ENCODE peak calls at places on chromosomes 7 and 10, in six cellular contexts. B, D, I, J, P and E are unnamed samples.

GRCh38 chr10:88990528-88991160 is at the start of gene FAS:
- DNase-seq in B (peak), D (no peak), I (peak), J (peak), P (no peak), E (no peak)

GRCh38 chr10:68559872-68560200 is 301 bp upstream of the TET1 start:
- DNase-seq in B (no peak), D (no peak), I (no peak), J (no peak), P (no peak), E (no peak)

GRCh38 chr7:140242057-140243031 is 65.6 kb upstream of the KDM7A start:
- DNase-seq in B (no peak), D (peak), I (peak), J (peak), P (peak), E (no peak)

GRCh38 chr7:64541438-64542359 is 21.2 kb downstream of the ZNF680 start:
- DNase-seq in B (no peak), D (no peak), I (no peak), J (no peak), P (no peak), E (no peak)

GRCh38 chr7:141645188-141645587 is 56.8 kb downstream of the DENND11 start:
- DNase-seq in B (no peak), D (no peak), I (no peak), J (no peak), P (no peak), E (no peak)

GRCh38 chr10:130079614-130080460 is 30.8 kb downstream of the C10orf143 start:
- DNase-seq in B (no peak), D (no peak), I (no peak), J (no peak), P (no peak), E (no peak)

GRCh38 chr10:78053201-78053868 is 19.7 kb downstream of the RPS24 start:
- DNase-seq in B (no peak), D (no peak), I (no peak), J (no peak), P (no peak), E (no peak)

GRCh38 chr10:120433176-120433575 is 23.9 kb upstream of the PLPP4 start:
- DNase-seq in B (no peak), D (no peak), I (no peak), J (no peak), P (no peak), E (no peak)

GRCh38 chr7:8175929-8176369 is 86.0 kb downstream of the ICA1 start:
- DNase-seq in B (no peak), D (no peak), I (no peak), J (peak), P (no peak), E (no peak)

GRCh38 chr7:70836946-70837345 is 295.0 kb upstream of the GALNT17 start:
- DNase-seq in B (no peak), D (no peak), I (no peak), J (no peak), P (no peak), E (no peak)

GRCh38 chr10:132538031-132538789 is 623 bp downstream of the INPP5A start:
- DNase-seq in B (no peak), D (no peak), I (peak), J (no peak), P (no peak), E (no peak)

GRCh38 chr7:151833691-151834090 is 43.2 kb downstream of the PRKAG2 start:
- DNase-seq in B (no peak), D (no peak), I (no peak), J (no peak), P (no peak), E (no peak)

GRCh38 chr10:121380211-121380610 is 218.0 kb downstream of the FGFR2 start:
- DNase-seq in B (no peak), D (no peak), I (no peak), J (no peak), P (no peak), E (no peak)

GRCh38 chr7:20991544-20991943 is 204.9 kb upstream of the SP8 start:
- DNase-seq in B (no peak), D (no peak), I (no peak), J (no peak), P (no peak), E (no peak)